ENCODE peak calls at places on chromosomes 7 and 10, in eight cellular contexts. One of them, this sample, is unnamed.

GRCh38 chr7:89223906-89224395 is 428.4 kb upstream of the TEX47 start:
- DNase-seq in ascending aorta: no peak
- DNase-seq in H7: no peak
- DNase-seq in GM12865: no peak
- DNase-seq in CD4-positive, alpha-beta memory T cell: no peak
- DNase-seq in hepatic stellate cell: no peak
- DNase-seq in iris pigment epithelial cell: no peak
- DNase-seq in foreskin fibroblast: peak
- DNase-seq in this sample: no peak

GRCh38 chr10:11742009-11742778 is at the start of gene ECHDC3:
- DNase-seq in ascending aorta: no peak
- DNase-seq in H7: peak
- DNase-seq in GM12865: peak
- DNase-seq in CD4-positive, alpha-beta memory T cell: peak
- DNase-seq in hepatic stellate cell: peak
- DNase-seq in iris pigment epithelial cell: peak
- DNase-seq in foreskin fibroblast: no peak
- DNase-seq in this sample: peak

GRCh38 chr10:124185074-124185473 is 91.7 kb upstream of the CHST15 start:
- DNase-seq in ascending aorta: peak
- DNase-seq in H7: peak
- DNase-seq in GM12865: no peak
- DNase-seq in CD4-positive, alpha-beta memory T cell: no peak
- DNase-seq in hepatic stellate cell: no peak
- DNase-seq in iris pigment epithelial cell: no peak
- DNase-seq in foreskin fibroblast: no peak
- DNase-seq in this sample: no peak

GRCh38 chr10:103295391-103296044 is 18.6 kb downstream of the INA start:
- DNase-seq in ascending aorta: no peak
- DNase-seq in H7: no peak
- DNase-seq in GM12865: no peak
- DNase-seq in CD4-positive, alpha-beta memory T cell: no peak
- DNase-seq in hepatic stellate cell: peak
- DNase-seq in iris pigment epithelial cell: peak
- DNase-seq in foreskin fibroblast: peak
- DNase-seq in this sample: peak

GRCh38 chr10:70771311-70772194 is 13.6 kb downstream of the TBATA start:
- DNase-seq in ascending aorta: peak
- DNase-seq in H7: no peak
- DNase-seq in GM12865: no peak
- DNase-seq in CD4-positive, alpha-beta memory T cell: no peak
- DNase-seq in hepatic stellate cell: no peak
- DNase-seq in iris pigment epithelial cell: no peak
- DNase-seq in foreskin fibroblast: no peak
- DNase-seq in this sample: no peak

GRCh38 chr7:118214051-118214832 is 10.3 kb upstream of the ANKRD7 start:
- DNase-seq in ascending aorta: peak
- DNase-seq in H7: no peak
- DNase-seq in GM12865: peak
- DNase-seq in CD4-positive, alpha-beta memory T cell: peak
- DNase-seq in hepatic stellate cell: peak
- DNase-seq in iris pigment epithelial cell: peak
- DNase-seq in foreskin fibroblast: peak
- DNase-seq in this sample: peak

GRCh38 chr10:129963076-129963830 is 821 bp downstream of the EBF3 start:
- DNase-seq in ascending aorta: peak
- DNase-seq in H7: peak
- DNase-seq in GM12865: no peak
- DNase-seq in CD4-positive, alpha-beta memory T cell: no peak
- DNase-seq in hepatic stellate cell: peak
- DNase-seq in iris pigment epithelial cell: peak
- DNase-seq in foreskin fibroblast: no peak
- DNase-seq in this sample: peak

GRCh38 chr10:122282253-122282671 is 11.2 kb downstream of the BTBD16 start:
- DNase-seq in ascending aorta: peak
- DNase-seq in H7: no peak
- DNase-seq in GM12865: no peak
- DNase-seq in CD4-positive, alpha-beta memory T cell: no peak
- DNase-seq in hepatic stellate cell: peak
- DNase-seq in iris pigment epithelial cell: no peak
- DNase-seq in foreskin fibroblast: no peak
- DNase-seq in this sample: no peak

GRCh38 chr7:142438235-142438922 is 180.5 kb upstream of the PRSS58 start:
- DNase-seq in ascending aorta: no peak
- DNase-seq in H7: peak
- DNase-seq in GM12865: peak
- DNase-seq in CD4-positive, alpha-beta memory T cell: peak
- DNase-seq in hepatic stellate cell: peak
- DNase-seq in iris pigment epithelial cell: peak
- DNase-seq in foreskin fibroblast: peak
- DNase-seq in this sample: peak

GRCh38 chr10:89793649-89794254 is 92.4 kb downstream of the KIF20B start:
- DNase-seq in ascending aorta: no peak
- DNase-seq in H7: peak
- DNase-seq in GM12865: peak
- DNase-seq in CD4-positive, alpha-beta memory T cell: peak
- DNase-seq in hepatic stellate cell: peak
- DNase-seq in iris pigment epithelial cell: peak
- DNase-seq in foreskin fibroblast: peak
- DNase-seq in this sample: peak

GRCh38 chr10:69418052-69418752 is 1.5 kb upstream of the TACR2 start:
- DNase-seq in ascending aorta: no peak
- DNase-seq in H7: no peak
- DNase-seq in GM12865: no peak
- DNase-seq in CD4-positive, alpha-beta memory T cell: no peak
- DNase-seq in hepatic stellate cell: no peak
- DNase-seq in iris pigment epithelial cell: no peak
- DNase-seq in foreskin fibroblast: no peak
- DNase-seq in this sample: no peak

GRCh38 chr10:28444031-28444430 is 88.9 kb upstream of the WAC start:
- DNase-seq in ascending aorta: no peak
- DNase-seq in H7: peak
- DNase-seq in GM12865: no peak
- DNase-seq in CD4-positive, alpha-beta memory T cell: no peak
- DNase-seq in hepatic stellate cell: no peak
- DNase-seq in iris pigment epithelial cell: no peak
- DNase-seq in foreskin fibroblast: no peak
- DNase-seq in this sample: no peak

GRCh38 chr10:66931949-66932343 is 6.1 kb downstream of the LRRTM3 start:
- DNase-seq in ascending aorta: no peak
- DNase-seq in H7: no peak
- DNase-seq in GM12865: no peak
- DNase-seq in CD4-positive, alpha-beta memory T cell: no peak
- DNase-seq in hepatic stellate cell: no peak
- DNase-seq in iris pigment epithelial cell: no peak
- DNase-seq in foreskin fibroblast: no peak
- DNase-seq in this sample: no peak

GRCh38 chr7:126286317-126286716 is 966.4 kb downstream of the GRM8 start:
- DNase-seq in ascending aorta: no peak
- DNase-seq in H7: no peak
- DNase-seq in GM12865: no peak
- DNase-seq in CD4-positive, alpha-beta memory T cell: no peak
- DNase-seq in hepatic stellate cell: no peak
- DNase-seq in iris pigment epithelial cell: no peak
- DNase-seq in foreskin fibroblast: no peak
- DNase-seq in this sample: no peak

GRCh38 chr7:78716876-78717275 is 736.6 kb downstream of the MAGI2 start:
- DNase-seq in ascending aorta: no peak
- DNase-seq in H7: peak
- DNase-seq in GM12865: no peak
- DNase-seq in CD4-positive, alpha-beta memory T cell: no peak
- DNase-seq in hepatic stellate cell: no peak
- DNase-seq in iris pigment epithelial cell: no peak
- DNase-seq in foreskin fibroblast: no peak
- DNase-seq in this sample: no peak

GRCh38 chr7:41705109-41705871 is 2.4 kb upstream of the INHBA start:
- DNase-seq in ascending aorta: peak
- DNase-seq in H7: peak
- DNase-seq in GM12865: peak
- DNase-seq in CD4-positive, alpha-beta memory T cell: peak
- DNase-seq in hepatic stellate cell: peak
- DNase-seq in iris pigment epithelial cell: peak
- DNase-seq in foreskin fibroblast: peak
- DNase-seq in this sample: peak

GRCh38 chr7:84529480-84530205 is 335.1 kb upstream of the SEMA3A start:
- DNase-seq in ascending aorta: no peak
- DNase-seq in H7: no peak
- DNase-seq in GM12865: no peak
- DNase-seq in CD4-positive, alpha-beta memory T cell: no peak
- DNase-seq in hepatic stellate cell: no peak
- DNase-seq in iris pigment epithelial cell: peak
- DNase-seq in foreskin fibroblast: peak
- DNase-seq in this sample: peak

GRCh38 chr7:109407756-109408155 is 838.1 kb downstream of the DNAJB9 start:
- DNase-seq in ascending aorta: no peak
- DNase-seq in H7: no peak
- DNase-seq in GM12865: no peak
- DNase-seq in CD4-positive, alpha-beta memory T cell: no peak
- DNase-seq in hepatic stellate cell: no peak
- DNase-seq in iris pigment epithelial cell: no peak
- DNase-seq in foreskin fibroblast: no peak
- DNase-seq in this sample: no peak

GRCh38 chr7:32089678-32090077 is 19.5 kb upstream of the PDE1C start:
- DNase-seq in ascending aorta: no peak
- DNase-seq in H7: no peak
- DNase-seq in GM12865: no peak
- DNase-seq in CD4-positive, alpha-beta memory T cell: no peak
- DNase-seq in hepatic stellate cell: no peak
- DNase-seq in iris pigment epithelial cell: no peak
- DNase-seq in foreskin fibroblast: no peak
- DNase-seq in this sample: no peak

GRCh38 chr7:93914581-93915066 is 6.9 kb upstream of the GNG11 start:
- DNase-seq in ascending aorta: no peak
- DNase-seq in H7: no peak
- DNase-seq in GM12865: no peak
- DNase-seq in CD4-positive, alpha-beta memory T cell: no peak
- DNase-seq in hepatic stellate cell: no peak
- DNase-seq in iris pigment epithelial cell: peak
- DNase-seq in foreskin fibroblast: peak
- DNase-seq in this sample: peak

GRCh38 chr10:490891-491571 is 198.4 kb downstream of the DIP2C start:
- DNase-seq in ascending aorta: peak
- DNase-seq in H7: no peak
- DNase-seq in GM12865: no peak
- DNase-seq in CD4-positive, alpha-beta memory T cell: no peak
- DNase-seq in hepatic stellate cell: peak
- DNase-seq in iris pigment epithelial cell: peak
- DNase-seq in foreskin fibroblast: peak
- DNase-seq in this sample: peak

GRCh38 chr7:41702635-41703371 is at the start of gene INHBA:
- DNase-seq in ascending aorta: peak
- DNase-seq in H7: no peak
- DNase-seq in GM12865: no peak
- DNase-seq in CD4-positive, alpha-beta memory T cell: no peak
- DNase-seq in hepatic stellate cell: peak
- DNase-seq in iris pigment epithelial cell: peak
- DNase-seq in foreskin fibroblast: peak
- DNase-seq in this sample: peak

GRCh38 chr10:104614245-104614831 is 26.8 kb upstream of the SORCS3 start:
- DNase-seq in ascending aorta: no peak
- DNase-seq in H7: peak
- DNase-seq in GM12865: peak
- DNase-seq in CD4-positive, alpha-beta memory T cell: peak
- DNase-seq in hepatic stellate cell: peak
- DNase-seq in iris pigment epithelial cell: peak
- DNase-seq in foreskin fibroblast: peak
- DNase-seq in this sample: peak

GRCh38 chr7:87152897-87153641 is 816 bp downstream of the DMTF1 start:
- DNase-seq in ascending aorta: peak
- DNase-seq in H7: no peak
- DNase-seq in GM12865: no peak
- DNase-seq in CD4-positive, alpha-beta memory T cell: no peak
- DNase-seq in hepatic stellate cell: no peak
- DNase-seq in iris pigment epithelial cell: peak
- DNase-seq in foreskin fibroblast: no peak
- DNase-seq in this sample: peak

This sample was measured in choroid plexus epithelial cell.